ENCODE peak calls at places on chromosomes 1 and 21, in five cellular contexts. I, E, T, O and U are unnamed samples.

GRCh38 chr1:154972517-154973343 is 1.8 kb upstream of the CKS1B start:
- DNase-seq in E (no peak), T (peak; percentile 93), I (no peak), O (no peak), U (no peak)

GRCh38 chr1:241411056-241411775 is 54.2 kb upstream of the RGS7 start:
- DNase-seq in O (peak; percentile 30), E (no peak), T (peak; percentile 48), I (no peak), U (no peak)

GRCh38 chr1:29811727-29812396 is 575.5 kb downstream of the PTPRU start:
- DNase-seq in I (no peak), O (no peak), T (no peak), E (no peak), U (no peak)

GRCh38 chr1:220892997-220893700 is 13.9 kb downstream of the HLX start:
- DNase-seq in E (no peak), T (no peak), I (no peak), O (no peak), U (no peak)

GRCh38 chr1:206011057-206011456 is 7.9 kb upstream of the RAB7B start:
- DNase-seq in E (no peak), T (no peak), O (no peak), I (no peak), U (no peak)

GRCh38 chr1:63190171-63190570 is 132.2 kb upstream of the FOXD3 start:
- DNase-seq in T (no peak), O (no peak), E (no peak), I (no peak), U (no peak)

GRCh38 chr21:42193131-42193671 is 25.7 kb upstream of the ABCG1 start:
- DNase-seq in T (no peak), O (no peak), E (peak; percentile 75), I (no peak), U (no peak)

GRCh38 chr1:216173315-216173714 is 249.9 kb downstream of the USH2A start:
- DNase-seq in I (no peak), E (no peak), O (no peak), T (no peak), U (no peak)

GRCh38 chr21:46065215-46065992 is 32.5 kb upstream of the COL6A2 start:
- DNase-seq in I (no peak), E (no peak), T (no peak), O (no peak), U (no peak)

GRCh38 chr1:161013591-161014513 is 7.1 kb downstream of the F11R start:
- DNase-seq in O (no peak), I (peak; percentile 95), E (peak; percentile 61), T (no peak), U (peak; percentile 82)

GRCh38 chr1:160520582-160520981 is 2.5 kb downstream of the SLAMF6 start:
- DNase-seq in O (no peak), I (no peak), T (no peak), E (no peak), U (no peak)

GRCh38 chr21:26965567-26966359 is 1.1 kb downstream of the ADAMTS5 start:
- DNase-seq in I (no peak), T (no peak), O (no peak), E (no peak), U (peak; percentile 25)

GRCh38 chr1:89516055-89516454 is 8.6 kb upstream of the LRRC8B start:
- DNase-seq in E (no peak), O (no peak), I (no peak), T (peak; percentile 50), U (no peak)

GRCh38 chr1:47031059-47031458 is 7.6 kb downstream of the CYP4X1 start:
- DNase-seq in E (no peak), O (peak; percentile 22), I (no peak), T (no peak), U (no peak)

GRCh38 chr1:187837787-187838186 is 1009.0 kb downstream of the PLA2G4A start:
- DNase-seq in O (no peak), E (no peak), I (no peak), T (no peak), U (no peak)

GRCh38 chr1:97412155-97412554 is 508.7 kb downstream of the DPYD start:
- DNase-seq in I (no peak), E (no peak), O (no peak), T (no peak), U (no peak)

GRCh38 chr1:38559180-38559874 is 300.2 kb downstream of the RRAGC start:
- DNase-seq in E (peak; percentile 88), T (no peak), I (peak; percentile 94), O (no peak), U (peak; percentile 81)

GRCh38 chr1:222928212-222928611 is 113.4 kb downstream of the DISP1 start:
- DNase-seq in I (no peak), T (no peak), E (no peak), O (no peak), U (no peak)

GRCh38 chr1:111739984-111740765 is 980 bp upstream of the INKA2 start:
- DNase-seq in T (no peak), E (no peak), O (peak; percentile 51), I (peak; percentile 37), U (peak; percentile 46)

GRCh38 chr1:208219659-208220282 is 24.4 kb downstream of the PLXNA2 start:
- DNase-seq in I (no peak), O (no peak), T (no peak), E (no peak), U (no peak)

GRCh38 chr1:228998179-228998578 is 262.9 kb downstream of the RHOU start:
- DNase-seq in I (no peak), E (no peak), T (no peak), O (no peak), U (no peak)

GRCh38 chr1:96882096-96882495 is 160.5 kb downstream of the PTBP2 start:
- DNase-seq in T (no peak), E (no peak), I (no peak), O (no peak), U (no peak)